ENCODE peak calls at places on chromosomes 11 and 22, in five cellular contexts. F is Calu3; Z is AG10803; V is stimulated activated CD8-positive, alpha-beta memory T cell treated with anti-CD3 and anti-CD28 coated beads, Interleukin-7, amount 100 ng/mL, for 1 hour; O is DMS 273 treated with DMSO at 0.1 percent for 48 hours. S is an unnamed sample.

GRCh38 chr11:75589933-75590332 is 27.9 kb downstream of the SERPINH1 start:
- DNase-seq in F (no peak), Z (no peak), V (no peak), O (no peak), S (peak; percentile 51)

GRCh38 chr11:122742350-122742749 is 86.8 kb downstream of the UBASH3B start:
- DNase-seq in F (no peak), Z (no peak), V (no peak), O (no peak), S (no peak)

GRCh38 chr22:29209624-29209929 is 3.9 kb downstream of the EMID1 start:
- DNase-seq in F (no peak), Z (no peak), V (no peak), O (no peak), S (no peak)

GRCh38 chr11:44016546-44017442 is 31.0 kb upstream of the ACCSL start:
- DNase-seq in F (no peak), Z (no peak), V (no peak), O (no peak), S (no peak)

GRCh38 chr22:38737302-38738060 is 18.3 kb downstream of the SUN2 start:
- DNase-seq in F (no peak), Z (no peak), V (no peak), O (no peak), S (no peak)

GRCh38 chr11:99376463-99376862 is 355.7 kb downstream of the CNTN5 start:
- DNase-seq in F (no peak), Z (no peak), V (no peak), O (no peak), S (no peak)

GRCh38 chr11:12701815-12702214 is 27.6 kb downstream of the TEAD1 start:
- DNase-seq in F (no peak), Z (no peak), V (no peak), O (no peak), S (no peak)

GRCh38 chr11:1817000-1817399 is 17.8 kb upstream of the SYT8 start:
- DNase-seq in F (no peak), Z (no peak), V (no peak), O (no peak), S (no peak)

GRCh38 chr22:44735518-44736428 is 16.6 kb upstream of the ARHGAP8 start:
- DNase-seq in F (peak; percentile 92), Z (peak; percentile 39), V (peak; percentile 83), O (no peak), S (peak; percentile 56)

GRCh38 chr22:49497266-49497665 is 330.4 kb downstream of the BRD1 start:
- DNase-seq in F (no peak), Z (no peak), V (no peak), O (no peak), S (no peak)

GRCh38 chr11:61629082-61629481 is 48.2 kb upstream of the SYT7 start:
- DNase-seq in F (no peak), Z (no peak), V (no peak), O (no peak), S (no peak)

GRCh38 chr22:36340621-36341020 is 47.1 kb downstream of the MYH9 start:
- DNase-seq in F (no peak), Z (no peak), V (no peak), O (no peak), S (no peak)

GRCh38 chr11:17397311-17398002 is 9.0 kb upstream of the KCNJ11 start:
- DNase-seq in F (no peak), Z (no peak), V (no peak), O (no peak), S (no peak)

GRCh38 chr22:47168900-47169800 is 406.7 kb downstream of the TBC1D22A start:
- DNase-seq in F (peak; percentile 17), Z (no peak), V (no peak), O (no peak), S (no peak)

GRCh38 chr22:45483319-45483718 is 19.4 kb upstream of the FBLN1 start:
- DNase-seq in F (no peak), Z (no peak), V (no peak), O (no peak), S (no peak)

GRCh38 chr11:126115820-126116319 is 53.2 kb upstream of the CDON start:
- DNase-seq in F (peak; percentile 65), Z (peak; percentile 91), V (no peak), O (peak; percentile 71), S (peak; percentile 82)

S was measured in myocyte.